ENCODE peak calls at places on chromosomes 4 and X, in seven cellular contexts. O, V, X, C, N, W and H are unnamed samples.
A peak's percentile ranks its signal among the peaks of the same experiment; 100 is the strongest.

GRCh38 chr4:81135501-81135900 is 79.5 kb downstream of the PRKG2 start:
- DNase-seq in X (peak; percentile 8), V (no peak), W (no peak), O (no peak), C (no peak), N (no peak), H (no peak)

GRCh38 chr4:88008624-88009235 is 1.3 kb downstream of the PKD2 start:
- DNase-seq in W (no peak), X (no peak), V (no peak), N (peak; percentile 49), C (no peak), O (no peak), H (no peak)

GRCh38 chrX:37060999-37061398 is 52.8 kb downstream of the FAM47C start:
- DNase-seq in X (peak; percentile 2), C (no peak), O (no peak), V (no peak), N (peak; percentile 22), W (peak; percentile 33), H (peak; percentile 0)

GRCh38 chr4:24408640-24409039 is 175.7 kb downstream of the DHX15 start:
- DNase-seq in N (no peak), X (no peak), C (no peak), O (no peak), V (no peak), W (no peak), H (no peak)

GRCh38 chrX:24464836-24465523 is at the start of gene PDK3:
- DNase-seq in V (peak; percentile 82), X (peak; percentile 42), C (peak; percentile 94), N (peak; percentile 69), W (peak; percentile 98), O (peak; percentile 92), H (peak; percentile 86)

GRCh38 chrX:69214463-69214862 is 49.2 kb upstream of the PJA1 start:
- DNase-seq in V (no peak), C (no peak), X (no peak), O (no peak), W (no peak), N (no peak), H (no peak)

GRCh38 chr4:128341634-128342033 is 54.0 kb upstream of the PGRMC2 start:
- DNase-seq in N (no peak), W (no peak), O (no peak), C (no peak), V (no peak), X (no peak), H (no peak)

GRCh38 chr4:76801621-76802545 is 96.1 kb downstream of the SOWAHB start:
- DNase-seq in N (peak; percentile 22), O (no peak), C (no peak), X (no peak), V (no peak), W (peak; percentile 64), H (no peak)

GRCh38 chr4:76208005-76208765 is 5.4 kb downstream of the SCARB2 start:
- DNase-seq in C (peak; percentile 36), N (peak; percentile 92), W (no peak), O (peak; percentile 77), V (no peak), X (peak; percentile 74), H (no peak)

GRCh38 chr4:111943796-111944203 is 201.5 kb upstream of the FAM241A start:
- DNase-seq in W (peak; percentile 27), N (no peak), O (peak; percentile 50), V (no peak), C (peak; percentile 10), X (no peak), H (peak; percentile 20)

GRCh38 chrX:10157545-10157944 is 770 bp downstream of the CLCN4 start:
- DNase-seq in C (no peak), V (no peak), N (no peak), W (no peak), O (no peak), X (peak; percentile 36), H (no peak)

GRCh38 chr4:87266986-87267385 is 46.6 kb upstream of the KLHL8 start:
- DNase-seq in X (no peak), O (no peak), C (no peak), V (no peak), W (no peak), N (no peak), H (no peak)

GRCh38 chr4:164440196-164440595 is 313.7 kb upstream of the SMIM31 start:
- DNase-seq in C (no peak), N (peak; percentile 78), O (no peak), V (no peak), W (no peak), X (peak; percentile 45), H (no peak)

GRCh38 chr4:3873446-3874415 is 107.5 kb downstream of the ADRA2C start:
- DNase-seq in V (no peak), O (no peak), N (no peak), C (no peak), W (peak; percentile 91), X (no peak), H (no peak)

GRCh38 chrX:20271730-20272129 is 5.0 kb upstream of the RPS6KA3 start:
- DNase-seq in O (no peak), C (no peak), N (no peak), W (no peak), X (no peak), V (no peak), H (no peak)

GRCh38 chr4:80134936-80135701 is 62.1 kb upstream of the ANTXR2 start:
- DNase-seq in X (no peak), V (no peak), N (no peak), W (no peak), O (no peak), C (no peak), H (no peak)

GRCh38 chr4:158996669-158997074 is 106.2 kb upstream of the RAPGEF2 start:
- DNase-seq in C (peak; percentile 49), X (peak; percentile 95), N (peak; percentile 94), O (no peak), V (no peak), W (no peak), H (no peak)

GRCh38 chrX:148771440-148771839 is 271.0 kb downstream of the AFF2 start:
- DNase-seq in W (no peak), C (no peak), X (no peak), V (no peak), N (no peak), O (no peak), H (peak; percentile 73)